ENCODE peak calls at places on chromosome 3, in seven cellular contexts. Q, L, U, M, C, P and I are unnamed samples. For H3K79me1, the result is how much of the 10 kb centered on the place peaks cover.

GRCh38 chr3:179732661-179733348 is 80.0 kb downstream of the USP13 start:
- DNase-seq in U (no peak), L (no peak), M (no peak), Q (no peak), C (peak), P (no peak), I (no peak)

GRCh38 chr3:10594915-10595314 is 89.5 kb upstream of the ATP2B2 start:
- DNase-seq in C (peak), M (peak), L (peak), Q (peak), U (peak), P (peak), I (peak)

GRCh38 chr3:194537732-194538247 is 51.0 kb upstream of the ATP13A3 start:
- DNase-seq in U (no peak), L (no peak), M (peak), C (peak), P (no peak), Q (peak), I (peak)

GRCh38 chr3:128346562-128346961 is 120.1 kb downstream of the DNAJB8 start:
- DNase-seq in L (no peak), U (no peak), M (no peak), P (no peak), Q (no peak), C (no peak), I (no peak)

GRCh38 chr3:38029400-38030125 is at the start of gene PLCD1:
- DNase-seq in L (peak), M (no peak), U (peak), P (no peak), C (peak), Q (peak), I (peak)

GRCh38 chr3:106810461-106810733 is 566.8 kb upstream of the CCDC54 start:
- DNase-seq in C (no peak), M (no peak), Q (no peak), P (no peak), U (no peak), L (no peak), I (peak)

GRCh38 chr3:164360738-164361376 is 717.4 kb downstream of the SI start:
- DNase-seq in M (no peak), L (no peak), Q (no peak), U (no peak), P (no peak), C (no peak), I (peak)

GRCh38 chr3:146827836-146828235 is 222.7 kb upstream of the PLSCR5 start:
- DNase-seq in U (no peak), C (peak), L (no peak), M (no peak), Q (no peak), P (no peak), I (no peak)

GRCh38 chr3:24401090-24401810 is 93.4 kb downstream of the THRB start:
- DNase-seq in U (no peak), L (no peak), M (no peak), P (no peak), Q (no peak), C (no peak), I (peak)

GRCh38 chr3:66912306-66912705 is 85.8 kb upstream of the KBTBD8 start:
- DNase-seq in Q (no peak), L (no peak), C (no peak), P (no peak), M (no peak), U (no peak), I (no peak)

GRCh38 chr3:13513913-13514517 is 33.9 kb downstream of the HDAC11 start:
- DNase-seq in M (no peak), L (no peak), U (no peak), P (no peak), C (peak), Q (no peak), I (no peak)

GRCh38 chr3:142624725-142625440 is 28.7 kb downstream of the PLS1 start:
- DNase-seq in U (no peak), P (no peak), M (no peak), Q (no peak), C (no peak), L (no peak), I (no peak)

GRCh38 chr3:8500208-8500961 is 1.2 kb upstream of the LMCD1 start:
- DNase-seq in U (peak), L (no peak), M (peak), C (peak), P (no peak), Q (peak), I (peak)

GRCh38 chr3:138948371-138949001 is 1.5 kb downstream of the FOXL2NB start:
- DNase-seq in L (no peak), M (no peak), U (no peak), P (no peak), C (no peak), Q (peak), I (no peak)

GRCh38 chr3:197256836-197257444 is 41.5 kb downstream of the DLG1 start:
- DNase-seq in L (no peak), P (no peak), C (peak), U (no peak), M (peak), Q (no peak), I (peak)

GRCh38 chr3:118972974-118973373 is 61.7 kb downstream of the IGSF11 start:
- DNase-seq in P (no peak), L (no peak), M (no peak), C (no peak), Q (no peak), U (no peak), I (no peak)

GRCh38 chr3:57855943-57856342 is 99.8 kb downstream of the SLMAP start:
- DNase-seq in Q (peak), U (no peak), C (no peak), P (no peak), M (peak), L (no peak), I (peak)

GRCh38 chr3:14862303-14862660 is 43.5 kb downstream of the FGD5 start:
- DNase-seq in U (no peak), Q (no peak), P (no peak), C (no peak), L (no peak), M (no peak), I (no peak)

GRCh38 chr3:14861031-14861430 is 42.3 kb downstream of the FGD5 start:
- DNase-seq in M (no peak), C (no peak), P (no peak), Q (no peak), L (no peak), U (no peak), I (no peak)

GRCh38 chr3:14857506-14857905 is 38.7 kb downstream of the FGD5 start:
- DNase-seq in L (no peak), C (peak), P (no peak), Q (no peak), M (no peak), U (no peak), I (no peak)

GRCh38 chr3:14861451-14862302 is 42.9 kb downstream of the FGD5 start:
- DNase-seq in L (no peak), C (no peak), U (no peak), Q (no peak), M (no peak), P (no peak), I (no peak)

DNA sequence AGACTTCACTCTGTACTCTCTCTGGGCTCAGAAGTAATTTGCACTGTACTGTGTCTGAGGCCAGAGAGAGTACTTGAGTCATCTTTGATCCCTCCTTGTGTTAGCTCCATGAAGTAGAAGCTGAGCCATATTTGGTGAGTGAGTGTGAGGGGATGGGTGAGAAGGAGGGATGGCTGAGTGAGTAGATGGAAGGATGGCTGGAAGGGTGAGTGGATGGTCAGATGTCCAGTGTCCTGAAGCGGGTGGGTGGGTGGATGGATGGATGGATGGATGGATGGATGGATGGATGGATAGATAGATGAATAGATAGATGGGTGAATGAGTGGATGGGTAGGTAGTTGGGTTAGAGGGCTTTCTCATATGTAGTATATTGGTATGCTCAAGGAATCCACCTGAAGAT is 39.3 kb downstream of the FGD5 start:
- DNase-seq in L (no peak), C (no peak), P (no peak), U (no peak), Q (no peak), M (no peak), I (no peak)
- H3K79me1 ChIP-seq in L (under half), C (under half), P (under half), U (under half), Q (under half), M (under half), I (under half)

DNA sequence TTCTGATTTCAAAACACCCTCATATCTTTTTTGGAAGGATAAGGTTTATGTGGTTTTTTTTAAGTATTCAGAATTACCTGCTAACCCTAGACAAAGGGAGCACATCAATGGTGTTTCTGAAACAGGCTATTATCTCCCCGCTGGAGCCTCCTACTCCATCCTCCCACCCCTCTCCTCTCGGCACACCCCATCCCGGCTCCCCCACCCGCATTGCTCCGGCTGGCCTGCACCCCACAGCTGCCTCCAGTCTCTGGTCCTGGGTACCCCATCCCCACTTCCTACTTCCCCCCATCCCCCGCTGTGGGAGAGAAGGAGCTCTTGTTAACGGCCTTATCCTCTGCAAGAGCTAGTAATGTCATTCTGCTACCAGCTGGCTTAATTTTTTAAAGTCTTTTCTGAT is 59.2 kb downstream of the PDIA5 start:
- DNase-seq in M (no peak), Q (no peak), L (no peak), U (no peak), P (no peak), C (no peak), I (no peak)
- H2AK5ac ChIP-seq in M (no peak), Q (no peak), L (no peak), U (no peak), P (no peak), C (no peak), I (no peak)

DNA sequence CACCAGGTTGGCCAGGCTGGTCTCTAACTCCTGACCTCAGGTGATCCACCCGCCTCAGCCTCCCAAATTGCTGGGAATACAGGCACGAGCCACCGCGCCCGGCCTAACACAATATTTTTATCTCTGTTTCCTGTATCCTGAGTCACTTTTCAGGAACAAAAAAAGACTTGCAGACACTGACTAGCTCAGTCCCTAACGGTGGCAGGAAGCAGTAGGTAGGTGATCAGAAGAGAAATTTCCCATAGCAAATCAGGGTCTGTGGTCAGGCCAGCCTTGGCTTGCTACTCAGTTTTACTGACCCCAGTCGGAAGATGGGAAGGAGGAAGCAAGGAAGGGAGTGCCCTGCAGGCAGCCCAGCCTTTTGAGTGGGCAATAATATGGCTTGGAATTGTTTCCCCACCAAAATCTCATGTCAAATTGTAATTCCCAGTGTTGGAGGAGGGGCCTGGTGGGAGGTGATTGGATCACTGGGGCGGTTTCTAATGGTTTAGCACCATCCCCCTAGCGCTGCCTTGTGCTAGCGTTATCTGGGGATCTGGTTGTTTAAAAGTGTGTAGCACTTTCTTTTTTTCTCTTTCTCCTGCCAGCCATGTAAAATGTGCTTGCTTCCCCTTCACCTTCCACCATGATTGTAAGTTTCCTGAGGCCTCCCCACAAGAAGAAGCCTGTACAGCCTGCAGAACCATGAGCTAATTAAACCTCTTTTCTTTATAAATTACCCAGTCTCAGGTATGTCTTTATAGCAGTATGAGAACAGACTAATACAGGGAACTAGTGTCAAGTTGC is 19.5 kb upstream of the CDCP1 start:
- DNase-seq in U (no peak), L (no peak), P (no peak), M (no peak), Q (no peak), C (no peak), I (no peak)
- H3K79me1 ChIP-seq in U (under half), L (under half), P (under half), M (under half), Q (under half), C (under half), I (under half)

GRCh38 chr3:109643590-109643989 is 306.2 kb upstream of the DPPA4 start:
- DNase-seq in P (no peak), L (no peak), C (peak), M (peak), U (no peak), Q (peak), I (peak)

GRCh38 chr3:109640146-109640652 is 302.9 kb upstream of the DPPA4 start:
- DNase-seq in M (peak), L (no peak), U (no peak), P (no peak), Q (no peak), C (no peak), I (no peak)

GRCh38 chr3:109642042-109642441 is 304.7 kb upstream of the DPPA4 start:
- DNase-seq in Q (no peak), L (no peak), P (no peak), M (no peak), U (no peak), C (no peak), I (no peak)

GRCh38 chr3:109647985-109648384 is 310.6 kb upstream of the DPPA4 start:
- DNase-seq in Q (no peak), L (no peak), P (no peak), M (peak), U (no peak), C (no peak), I (peak)

DNA sequence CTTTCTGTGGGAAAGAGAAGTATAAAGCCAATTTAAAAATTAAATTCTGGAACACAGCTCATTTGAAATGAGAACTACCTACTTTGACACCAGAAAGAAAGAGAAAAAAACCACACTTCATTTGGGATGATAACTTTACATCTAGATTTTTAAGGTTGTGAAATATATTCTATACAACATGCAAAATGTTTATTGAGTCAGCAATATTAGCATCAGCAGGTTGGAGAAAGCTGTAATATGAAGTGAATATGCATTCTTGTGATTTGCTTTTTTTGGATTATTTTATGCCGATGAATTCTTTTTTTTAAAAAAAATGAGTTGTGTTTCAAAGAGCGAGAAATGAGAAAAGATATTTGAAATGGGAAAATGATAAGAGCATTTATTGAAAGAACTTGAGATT is 307.0 kb upstream of the DPPA4 start:
- DNase-seq in P (no peak), M (no peak), Q (no peak), U (no peak), L (no peak), C (no peak), I (no peak)
- H2AK5ac ChIP-seq in P (no peak), M (no peak), Q (no peak), U (no peak), L (no peak), C (no peak), I (no peak)

DNA sequence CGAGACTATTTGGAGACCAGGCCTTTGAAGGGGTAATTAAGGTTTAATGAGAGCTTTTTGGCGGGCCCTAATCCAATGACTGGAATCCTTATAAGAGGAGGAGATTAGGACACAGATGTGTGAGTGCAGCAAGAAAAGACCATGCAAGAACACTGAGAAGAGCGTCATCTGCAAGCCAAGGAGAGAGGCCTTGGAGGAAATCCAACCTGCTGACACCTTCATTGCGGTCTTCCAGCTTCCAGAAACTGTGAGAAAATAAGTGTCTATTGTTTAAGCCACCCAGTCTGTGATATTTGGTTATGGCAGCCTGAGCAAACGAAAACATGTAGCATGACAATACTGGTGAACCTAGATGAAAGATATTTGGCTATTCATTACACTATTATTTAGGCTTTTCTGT is 23.1 kb upstream of the MUSTN1 start:
- DNase-seq in Q (no peak), M (no peak), L (no peak), P (no peak), U (no peak), C (no peak), I (no peak)
- H3K79me1 ChIP-seq in Q (under half), M (under half), L (under half), P (under half), U (under half), C (under half), I (under half)